ENCODE peak calls at places on chromosomes 7 and 10, in nine cellular contexts. One of them, this sample, is unnamed.

GRCh38 chr7:41891967-41892755 is 189.3 kb upstream of the INHBA start:
- DNase-seq in pancreas: no peak
- DNase-seq in tibial artery: no peak
- DNase-seq in GM23338: peak
- DNase-seq in gastrocnemius medialis: no peak
- DNase-seq in bronchial epithelial cell: no peak
- DNase-seq in uterus: no peak
- DNase-seq in GM12878: no peak
- DNase-seq in kidney epithelial cell: no peak
- DNase-seq in this sample: peak

GRCh38 chr10:78630944-78631838 is 437.6 kb upstream of the ZMIZ1 start:
- DNase-seq in pancreas: no peak
- DNase-seq in tibial artery: no peak
- DNase-seq in GM23338: no peak
- DNase-seq in gastrocnemius medialis: no peak
- DNase-seq in bronchial epithelial cell: no peak
- DNase-seq in uterus: no peak
- DNase-seq in GM12878: no peak
- DNase-seq in kidney epithelial cell: peak
- DNase-seq in this sample: peak

GRCh38 chr7:55081067-55081853 is 62.4 kb downstream of the EGFR start:
- DNase-seq in pancreas: peak
- DNase-seq in tibial artery: no peak
- DNase-seq in GM23338: no peak
- DNase-seq in gastrocnemius medialis: no peak
- DNase-seq in bronchial epithelial cell: no peak
- DNase-seq in uterus: no peak
- DNase-seq in GM12878: no peak
- DNase-seq in kidney epithelial cell: no peak
- DNase-seq in this sample: no peak

GRCh38 chr7:36228039-36228438 is 75.0 kb downstream of the EEPD1 start:
- DNase-seq in pancreas: no peak
- DNase-seq in tibial artery: no peak
- DNase-seq in GM23338: no peak
- DNase-seq in gastrocnemius medialis: no peak
- DNase-seq in bronchial epithelial cell: no peak
- DNase-seq in uterus: no peak
- DNase-seq in GM12878: no peak
- DNase-seq in kidney epithelial cell: no peak
- DNase-seq in this sample: no peak

GRCh38 chr10:110613996-110614495 is 30.1 kb upstream of the RBM20 start:
- DNase-seq in pancreas: no peak
- DNase-seq in tibial artery: no peak
- DNase-seq in GM23338: no peak
- DNase-seq in gastrocnemius medialis: no peak
- DNase-seq in bronchial epithelial cell: no peak
- DNase-seq in uterus: no peak
- DNase-seq in GM12878: peak
- DNase-seq in kidney epithelial cell: no peak
- DNase-seq in this sample: peak

GRCh38 chr10:132398566-132398991 is 1.6 kb downstream of the PWWP2B start:
- DNase-seq in pancreas: peak
- DNase-seq in tibial artery: no peak
- DNase-seq in GM23338: no peak
- DNase-seq in gastrocnemius medialis: no peak
- DNase-seq in bronchial epithelial cell: no peak
- DNase-seq in uterus: peak
- DNase-seq in GM12878: no peak
- DNase-seq in kidney epithelial cell: no peak
- DNase-seq in this sample: no peak

GRCh38 chr10:344582-345200 is 209.4 kb downstream of the ZMYND11 start:
- DNase-seq in pancreas: no peak
- DNase-seq in tibial artery: no peak
- DNase-seq in GM23338: no peak
- DNase-seq in gastrocnemius medialis: no peak
- DNase-seq in bronchial epithelial cell: no peak
- DNase-seq in uterus: no peak
- DNase-seq in GM12878: no peak
- DNase-seq in kidney epithelial cell: no peak
- DNase-seq in this sample: no peak

GRCh38 chr7:114910787-114911186 is 11.1 kb upstream of the MDFIC start:
- DNase-seq in pancreas: no peak
- DNase-seq in tibial artery: no peak
- DNase-seq in GM23338: no peak
- DNase-seq in gastrocnemius medialis: no peak
- DNase-seq in bronchial epithelial cell: no peak
- DNase-seq in uterus: no peak
- DNase-seq in GM12878: no peak
- DNase-seq in kidney epithelial cell: no peak
- DNase-seq in this sample: no peak

GRCh38 chr10:31771345-31771831 is 157.2 kb downstream of the ARHGAP12 start:
- DNase-seq in pancreas: peak
- DNase-seq in tibial artery: no peak
- DNase-seq in GM23338: no peak
- DNase-seq in gastrocnemius medialis: peak
- DNase-seq in bronchial epithelial cell: no peak
- DNase-seq in uterus: no peak
- DNase-seq in GM12878: no peak
- DNase-seq in kidney epithelial cell: no peak
- DNase-seq in this sample: no peak

GRCh38 chr10:93224005-93224779 is 150.5 kb downstream of the CYP26A1 start:
- DNase-seq in pancreas: no peak
- DNase-seq in tibial artery: no peak
- DNase-seq in GM23338: no peak
- DNase-seq in gastrocnemius medialis: no peak
- DNase-seq in bronchial epithelial cell: no peak
- DNase-seq in uterus: no peak
- DNase-seq in GM12878: peak
- DNase-seq in kidney epithelial cell: no peak
- DNase-seq in this sample: no peak

GRCh38 chr7:42071372-42072261 is 165.4 kb downstream of the GLI3 start:
- DNase-seq in pancreas: no peak
- DNase-seq in tibial artery: no peak
- DNase-seq in GM23338: peak
- DNase-seq in gastrocnemius medialis: no peak
- DNase-seq in bronchial epithelial cell: peak
- DNase-seq in uterus: no peak
- DNase-seq in GM12878: no peak
- DNase-seq in kidney epithelial cell: no peak
- DNase-seq in this sample: no peak

GRCh38 chr7:43658718-43659548 is 70.4 kb downstream of the COA1 start:
- DNase-seq in pancreas: no peak
- DNase-seq in tibial artery: no peak
- DNase-seq in GM23338: no peak
- DNase-seq in gastrocnemius medialis: no peak
- DNase-seq in bronchial epithelial cell: peak
- DNase-seq in uterus: no peak
- DNase-seq in GM12878: no peak
- DNase-seq in kidney epithelial cell: no peak
- DNase-seq in this sample: peak

GRCh38 chr10:56346845-56347415 is 14.1 kb downstream of the ZWINT start:
- DNase-seq in pancreas: no peak
- DNase-seq in tibial artery: no peak
- DNase-seq in GM23338: no peak
- DNase-seq in gastrocnemius medialis: no peak
- DNase-seq in bronchial epithelial cell: peak
- DNase-seq in uterus: no peak
- DNase-seq in GM12878: no peak
- DNase-seq in kidney epithelial cell: no peak
- DNase-seq in this sample: no peak

GRCh38 chr7:99105756-99106155 is 38.2 kb downstream of the SMURF1 start:
- DNase-seq in pancreas: no peak
- DNase-seq in tibial artery: no peak
- DNase-seq in GM23338: no peak
- DNase-seq in gastrocnemius medialis: no peak
- DNase-seq in bronchial epithelial cell: no peak
- DNase-seq in uterus: no peak
- DNase-seq in GM12878: no peak
- DNase-seq in kidney epithelial cell: no peak
- DNase-seq in this sample: no peak

GRCh38 chr10:11488126-11488525 is 123.3 kb downstream of the USP6NL start:
- DNase-seq in pancreas: no peak
- DNase-seq in tibial artery: no peak
- DNase-seq in GM23338: no peak
- DNase-seq in gastrocnemius medialis: no peak
- DNase-seq in bronchial epithelial cell: no peak
- DNase-seq in uterus: no peak
- DNase-seq in GM12878: no peak
- DNase-seq in kidney epithelial cell: peak
- DNase-seq in this sample: no peak

GRCh38 chr7:157566631-157567006 is 229.8 kb downstream of the DNAJB6 start:
- DNase-seq in pancreas: no peak
- DNase-seq in tibial artery: no peak
- DNase-seq in GM23338: no peak
- DNase-seq in gastrocnemius medialis: no peak
- DNase-seq in bronchial epithelial cell: no peak
- DNase-seq in uterus: no peak
- DNase-seq in GM12878: no peak
- DNase-seq in kidney epithelial cell: no peak
- DNase-seq in this sample: no peak

GRCh38 chr10:112298581-112298980 is 15.4 kb downstream of the TECTB start:
- DNase-seq in pancreas: no peak
- DNase-seq in tibial artery: no peak
- DNase-seq in GM23338: no peak
- DNase-seq in gastrocnemius medialis: no peak
- DNase-seq in bronchial epithelial cell: no peak
- DNase-seq in uterus: no peak
- DNase-seq in GM12878: no peak
- DNase-seq in kidney epithelial cell: no peak
- DNase-seq in this sample: no peak
- TF ChIP-seq CTCF in pancreas: no peak
- TF ChIP-seq CTCF in tibial artery: no peak
- TF ChIP-seq CTCF in GM23338: no peak
- TF ChIP-seq CTCF in gastrocnemius medialis: no peak
- TF ChIP-seq CTCF in bronchial epithelial cell: no peak
- TF ChIP-seq CTCF in uterus: no peak
- TF ChIP-seq CTCF in GM12878: no peak
- TF ChIP-seq CTCF in kidney epithelial cell: no peak
- TF ChIP-seq CTCF in this sample: no peak

GRCh38 chr10:16854623-16855022 is 37.4 kb upstream of the RSU1 start:
- DNase-seq in pancreas: no peak
- DNase-seq in tibial artery: no peak
- DNase-seq in GM23338: no peak
- DNase-seq in gastrocnemius medialis: no peak
- DNase-seq in bronchial epithelial cell: peak
- DNase-seq in uterus: no peak
- DNase-seq in GM12878: no peak
- DNase-seq in kidney epithelial cell: no peak
- DNase-seq in this sample: no peak

GRCh38 chr10:16856567-16856966 is 39.3 kb upstream of the RSU1 start:
- DNase-seq in pancreas: no peak
- DNase-seq in tibial artery: no peak
- DNase-seq in GM23338: peak
- DNase-seq in gastrocnemius medialis: no peak
- DNase-seq in bronchial epithelial cell: no peak
- DNase-seq in uterus: no peak
- DNase-seq in GM12878: no peak
- DNase-seq in kidney epithelial cell: no peak
- DNase-seq in this sample: no peak

GRCh38 chr10:16856092-16856491 is 38.9 kb upstream of the RSU1 start:
- DNase-seq in pancreas: no peak
- DNase-seq in tibial artery: no peak
- DNase-seq in GM23338: no peak
- DNase-seq in gastrocnemius medialis: no peak
- DNase-seq in bronchial epithelial cell: peak
- DNase-seq in uterus: no peak
- DNase-seq in GM12878: no peak
- DNase-seq in kidney epithelial cell: no peak
- DNase-seq in this sample: no peak

GRCh38 chr10:16853809-16854208 is 36.6 kb upstream of the RSU1 start:
- DNase-seq in pancreas: no peak
- DNase-seq in tibial artery: no peak
- DNase-seq in GM23338: no peak
- DNase-seq in gastrocnemius medialis: no peak
- DNase-seq in bronchial epithelial cell: no peak
- DNase-seq in uterus: no peak
- DNase-seq in GM12878: no peak
- DNase-seq in kidney epithelial cell: no peak
- DNase-seq in this sample: no peak

DNA sequence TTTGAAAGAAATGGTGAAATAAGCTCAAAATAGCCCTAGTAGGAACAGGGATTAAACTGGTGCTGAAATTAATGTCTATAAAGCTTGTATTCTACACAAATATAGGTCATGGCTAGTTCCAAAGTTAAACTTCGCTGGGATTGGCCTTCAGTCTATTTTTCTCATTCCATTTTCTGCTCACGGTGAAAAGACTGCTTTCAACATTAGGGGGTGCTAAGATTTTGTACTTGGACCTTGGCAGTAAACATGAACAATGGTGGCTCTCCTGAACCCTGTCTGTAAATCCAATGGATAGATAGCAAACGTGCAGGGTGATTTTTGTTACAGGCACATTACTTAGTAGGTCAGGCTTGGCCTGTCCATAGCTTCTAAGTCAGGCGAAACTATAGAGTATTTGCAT is 36.0 kb upstream of the RSU1 start:
- DNase-seq in pancreas: no peak
- DNase-seq in tibial artery: no peak
- DNase-seq in GM23338: peak
- DNase-seq in gastrocnemius medialis: no peak
- DNase-seq in bronchial epithelial cell: peak
- DNase-seq in uterus: no peak
- DNase-seq in GM12878: no peak
- DNase-seq in kidney epithelial cell: no peak
- DNase-seq in this sample: no peak
- TF ChIP-seq CTCF in pancreas: no peak
- TF ChIP-seq CTCF in tibial artery: no peak
- TF ChIP-seq CTCF in GM23338: peak
- TF ChIP-seq CTCF in gastrocnemius medialis: no peak
- TF ChIP-seq CTCF in bronchial epithelial cell: peak
- TF ChIP-seq CTCF in uterus: no peak
- TF ChIP-seq CTCF in GM12878: peak
- TF ChIP-seq CTCF in kidney epithelial cell: peak
- TF ChIP-seq CTCF in this sample: no peak

GRCh38 chr7:50614721-50615518 is 49.7 kb upstream of the DDC start:
- DNase-seq in pancreas: peak
- DNase-seq in tibial artery: no peak
- DNase-seq in GM23338: no peak
- DNase-seq in gastrocnemius medialis: no peak
- DNase-seq in bronchial epithelial cell: peak
- DNase-seq in uterus: no peak
- DNase-seq in GM12878: no peak
- DNase-seq in kidney epithelial cell: no peak
- DNase-seq in this sample: peak
- TF ChIP-seq CTCF in pancreas: no peak
- TF ChIP-seq CTCF in tibial artery: peak
- TF ChIP-seq CTCF in GM23338: no peak
- TF ChIP-seq CTCF in gastrocnemius medialis: peak
- TF ChIP-seq CTCF in bronchial epithelial cell: no peak
- TF ChIP-seq CTCF in uterus: peak
- TF ChIP-seq CTCF in GM12878: peak
- TF ChIP-seq CTCF in kidney epithelial cell: peak
- TF ChIP-seq CTCF in this sample: peak

DNA sequence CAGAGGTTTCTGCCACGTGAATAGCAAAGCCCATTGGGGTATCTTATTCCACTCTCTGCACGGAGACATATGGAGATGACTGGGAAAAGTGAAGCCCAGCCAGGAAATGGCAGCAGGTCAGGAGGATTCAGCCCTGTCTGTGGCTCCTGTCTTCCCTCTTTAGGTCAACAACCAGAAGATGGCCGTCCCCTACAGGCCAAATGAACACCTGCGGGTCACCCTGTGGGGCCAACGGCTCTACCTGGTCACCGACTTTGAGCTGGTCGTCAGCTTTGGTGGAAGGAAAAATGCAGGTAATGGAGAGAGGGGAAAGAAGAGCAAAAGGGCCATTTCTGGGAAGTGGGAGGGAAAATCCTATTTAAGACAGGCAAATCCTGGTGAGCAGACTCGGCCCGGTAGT is 38.3 kb downstream of the EPHB4 start:
- DNase-seq in pancreas: no peak
- DNase-seq in tibial artery: no peak
- DNase-seq in GM23338: peak
- DNase-seq in gastrocnemius medialis: no peak
- DNase-seq in bronchial epithelial cell: no peak
- DNase-seq in uterus: no peak
- DNase-seq in GM12878: no peak
- DNase-seq in kidney epithelial cell: no peak
- DNase-seq in this sample: no peak
- TF ChIP-seq CTCF in pancreas: no peak
- TF ChIP-seq CTCF in tibial artery: no peak
- TF ChIP-seq CTCF in GM23338: peak
- TF ChIP-seq CTCF in gastrocnemius medialis: no peak
- TF ChIP-seq CTCF in bronchial epithelial cell: no peak
- TF ChIP-seq CTCF in uterus: no peak
- TF ChIP-seq CTCF in GM12878: no peak
- TF ChIP-seq CTCF in kidney epithelial cell: no peak
- TF ChIP-seq CTCF in this sample: no peak

This sample was measured in activated CD8-positive, alpha-beta T cell treated with anti-CD3 and anti-CD28 coated beads for 36 hours.